ENCODE peak calls at places on chromosomes 16 and 17, in four cellular contexts. One of them, this sample, is unnamed.
A peak's percentile ranks its signal among the peaks of the same experiment; 100 is the strongest.

GRCh38 chr16:86370036-86370435 is 140.3 kb upstream of the FOXF1 start:
- DNase-seq in naive thymus-derived CD4-positive, alpha-beta T cell: no peak
- DNase-seq in aorta: no peak
- DNase-seq in hepatocyte: no peak
- DNase-seq in this sample: no peak

GRCh38 chr16:50303605-50304466 is 37.5 kb downstream of the ADCY7 start:
- DNase-seq in aorta: peak; percentile 46
- DNase-seq in hepatocyte: no peak
- DNase-seq in naive thymus-derived CD4-positive, alpha-beta T cell: no peak
- DNase-seq in this sample: no peak

GRCh38 chr16:82671743-82672142 is 45.0 kb downstream of the CDH13 start:
- DNase-seq in aorta: no peak
- DNase-seq in naive thymus-derived CD4-positive, alpha-beta T cell: no peak
- DNase-seq in hepatocyte: no peak
- DNase-seq in this sample: no peak

GRCh38 chr16:1895949-1896675 is 22.1 kb downstream of the HS3ST6 start:
- DNase-seq in hepatocyte: no peak
- DNase-seq in aorta: no peak
- DNase-seq in naive thymus-derived CD4-positive, alpha-beta T cell: no peak
- DNase-seq in this sample: no peak

GRCh38 chr17:68053237-68054030 is 17.9 kb downstream of the KPNA2 start:
- DNase-seq in hepatocyte: no peak
- DNase-seq in aorta: peak; percentile 51
- DNase-seq in naive thymus-derived CD4-positive, alpha-beta T cell: no peak
- DNase-seq in this sample: peak; percentile 27

GRCh38 chr17:13266596-13266995 is 248.8 kb upstream of the ELAC2 start:
- DNase-seq in hepatocyte: no peak
- DNase-seq in naive thymus-derived CD4-positive, alpha-beta T cell: no peak
- DNase-seq in aorta: no peak
- DNase-seq in this sample: no peak

GRCh38 chr17:56674401-56674925 is 81.0 kb downstream of the NOG start:
- DNase-seq in hepatocyte: no peak
- DNase-seq in aorta: no peak
- DNase-seq in naive thymus-derived CD4-positive, alpha-beta T cell: no peak
- DNase-seq in this sample: no peak

GRCh38 chr16:49095539-49095938 is 186.1 kb downstream of the CBLN1 start:
- DNase-seq in naive thymus-derived CD4-positive, alpha-beta T cell: no peak
- DNase-seq in hepatocyte: no peak
- DNase-seq in aorta: no peak
- DNase-seq in this sample: no peak

GRCh38 chr17:81648013-81648706 is 8.2 kb downstream of the PDE6G start:
- DNase-seq in naive thymus-derived CD4-positive, alpha-beta T cell: no peak
- DNase-seq in aorta: no peak
- DNase-seq in hepatocyte: no peak
- DNase-seq in this sample: no peak

GRCh38 chr16:482468-483185 is 44.9 kb upstream of the CAPN15 start:
- DNase-seq in naive thymus-derived CD4-positive, alpha-beta T cell: no peak
- DNase-seq in hepatocyte: no peak
- DNase-seq in aorta: no peak
- DNase-seq in this sample: no peak

GRCh38 chr16:65312071-65312470 is 190.2 kb upstream of the CDH11 start:
- DNase-seq in aorta: no peak
- DNase-seq in hepatocyte: no peak
- DNase-seq in naive thymus-derived CD4-positive, alpha-beta T cell: no peak
- DNase-seq in this sample: no peak

GRCh38 chr16:54932737-54933254 is 2.1 kb downstream of the IRX5 start:
- DNase-seq in aorta: no peak
- DNase-seq in hepatocyte: no peak
- DNase-seq in naive thymus-derived CD4-positive, alpha-beta T cell: no peak
- DNase-seq in this sample: no peak

GRCh38 chr17:59647288-59647687 is 27.6 kb downstream of the CLTC start:
- DNase-seq in hepatocyte: no peak
- DNase-seq in aorta: no peak
- DNase-seq in naive thymus-derived CD4-positive, alpha-beta T cell: no peak
- DNase-seq in this sample: no peak

GRCh38 chr16:68197250-68197649 is 38.7 kb downstream of the ESRP2 start:
- DNase-seq in naive thymus-derived CD4-positive, alpha-beta T cell: no peak
- DNase-seq in hepatocyte: no peak
- DNase-seq in aorta: no peak
- DNase-seq in this sample: no peak

GRCh38 chr16:88988980-88989791 is 12.2 kb upstream of the CBFA2T3 start:
- DNase-seq in aorta: no peak
- DNase-seq in naive thymus-derived CD4-positive, alpha-beta T cell: no peak
- DNase-seq in hepatocyte: no peak
- DNase-seq in this sample: no peak

GRCh38 chr17:48439875-48440505 is 10.0 kb upstream of the SKAP1 start:
- DNase-seq in hepatocyte: no peak
- DNase-seq in naive thymus-derived CD4-positive, alpha-beta T cell: peak; percentile 63
- DNase-seq in aorta: no peak
- DNase-seq in this sample: no peak

GRCh38 chr16:83878838-83879237 is 20.1 kb upstream of the MLYCD start:
- DNase-seq in naive thymus-derived CD4-positive, alpha-beta T cell: no peak
- DNase-seq in aorta: no peak
- DNase-seq in hepatocyte: peak; percentile 61
- DNase-seq in this sample: no peak

GRCh38 chr17:57853695-57854094 is 3.9 kb upstream of the MRPS23 start:
- DNase-seq in aorta: no peak
- DNase-seq in naive thymus-derived CD4-positive, alpha-beta T cell: no peak
- DNase-seq in hepatocyte: no peak
- DNase-seq in this sample: no peak

GRCh38 chr16:12057276-12057675 is 80.7 kb downstream of the SNX29 start:
- DNase-seq in hepatocyte: peak; percentile 37
- DNase-seq in naive thymus-derived CD4-positive, alpha-beta T cell: no peak
- DNase-seq in aorta: no peak
- DNase-seq in this sample: no peak

GRCh38 chr16:31480851-31481250 is 2.1 kb upstream of the SLC5A2 start:
- DNase-seq in aorta: peak; percentile 67
- DNase-seq in naive thymus-derived CD4-positive, alpha-beta T cell: no peak
- DNase-seq in hepatocyte: no peak
- DNase-seq in this sample: peak; percentile 71

GRCh38 chr16:68093816-68094613 is 8.8 kb downstream of the NFATC3 start:
- DNase-seq in aorta: no peak
- DNase-seq in hepatocyte: no peak
- DNase-seq in naive thymus-derived CD4-positive, alpha-beta T cell: peak; percentile 38
- DNase-seq in this sample: no peak

GRCh38 chr17:28712037-28712704 is 483 bp upstream of the PROCA1 start:
- DNase-seq in hepatocyte: peak; percentile 57
- DNase-seq in aorta: peak; percentile 78
- DNase-seq in naive thymus-derived CD4-positive, alpha-beta T cell: peak; percentile 46
- DNase-seq in this sample: peak; percentile 56

GRCh38 chr17:34527908-34528470 is 51.4 kb upstream of the TMEM132E start:
- DNase-seq in aorta: no peak
- DNase-seq in naive thymus-derived CD4-positive, alpha-beta T cell: no peak
- DNase-seq in hepatocyte: no peak
- DNase-seq in this sample: no peak

GRCh38 chr16:10552998-10553491 is 27.4 kb downstream of the EMP2 start:
- DNase-seq in aorta: peak; percentile 79
- DNase-seq in hepatocyte: no peak
- DNase-seq in naive thymus-derived CD4-positive, alpha-beta T cell: peak; percentile 42
- DNase-seq in this sample: peak; percentile 34

GRCh38 chr16:72552675-72553074 is 380.7 kb upstream of the PMFBP1 start:
- DNase-seq in aorta: no peak
- DNase-seq in hepatocyte: no peak
- DNase-seq in naive thymus-derived CD4-positive, alpha-beta T cell: no peak
- DNase-seq in this sample: no peak

GRCh38 chr16:3023415-3023668 is 400 bp downstream of the HCFC1R1 start:
- DNase-seq in naive thymus-derived CD4-positive, alpha-beta T cell: peak; percentile 22
- DNase-seq in hepatocyte: peak; percentile 76
- DNase-seq in aorta: peak; percentile 82
- DNase-seq in this sample: no peak

GRCh38 chr17:83083368-83084201 is 4.2 kb downstream of the METRNL start:
- DNase-seq in hepatocyte: peak; percentile 86
- DNase-seq in naive thymus-derived CD4-positive, alpha-beta T cell: no peak
- DNase-seq in aorta: peak; percentile 78
- DNase-seq in this sample: peak; percentile 58

GRCh38 chr16:14509675-14510132 is 120.4 kb downstream of the PARN start:
- DNase-seq in aorta: no peak
- DNase-seq in naive thymus-derived CD4-positive, alpha-beta T cell: no peak
- DNase-seq in hepatocyte: no peak
- DNase-seq in this sample: no peak

GRCh38 chr17:10177131-10177920 is 21.1 kb downstream of the GAS7 start:
- DNase-seq in naive thymus-derived CD4-positive, alpha-beta T cell: no peak
- DNase-seq in aorta: no peak
- DNase-seq in hepatocyte: no peak
- DNase-seq in this sample: no peak

GRCh38 chr17:67994827-67995567 is 1.3 kb downstream of the C17orf58 start:
- DNase-seq in aorta: no peak
- DNase-seq in naive thymus-derived CD4-positive, alpha-beta T cell: no peak
- DNase-seq in hepatocyte: peak; percentile 24
- DNase-seq in this sample: peak; percentile 36

GRCh38 chr16:86523166-86523740 is 12.9 kb downstream of the FOXF1 start:
- DNase-seq in naive thymus-derived CD4-positive, alpha-beta T cell: no peak
- DNase-seq in aorta: no peak
- DNase-seq in hepatocyte: no peak
- DNase-seq in this sample: no peak

DNA sequence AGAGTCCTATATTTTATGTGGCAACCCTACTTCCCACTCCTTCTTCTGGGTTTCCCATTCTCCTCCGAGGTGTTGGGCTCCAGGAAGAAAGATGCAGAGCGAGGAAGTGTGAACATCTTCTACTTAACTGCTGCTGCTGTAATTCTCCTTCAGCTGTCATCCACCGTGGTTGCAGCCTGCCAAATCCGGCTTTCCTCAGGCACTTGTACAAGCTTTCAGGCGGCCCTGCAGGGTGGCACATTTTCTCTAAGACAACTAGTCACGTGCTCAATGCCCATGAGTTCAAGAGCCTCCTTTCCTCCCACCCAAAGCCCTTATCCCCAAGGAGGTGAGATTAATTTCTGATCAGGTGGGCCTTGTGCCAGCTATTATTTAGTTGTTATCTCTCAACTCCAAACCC is 67.8 kb upstream of the RBBP6 start:
- DNase-seq in naive thymus-derived CD4-positive, alpha-beta T cell: no peak
- DNase-seq in hepatocyte: no peak
- DNase-seq in aorta: no peak
- DNase-seq in this sample: no peak
- H3K4me1 ChIP-seq in naive thymus-derived CD4-positive, alpha-beta T cell: no peaks in the 10 kb centered on the region
- H3K4me1 ChIP-seq in hepatocyte: no peaks in the 10 kb centered on the region
- H3K4me1 ChIP-seq in aorta: no peaks in the 10 kb centered on the region
- H3K4me1 ChIP-seq in this sample: no peaks in the 10 kb centered on the region

GRCh38 chr17:61467416-61468262 is 15.4 kb downstream of the TBX4 start:
- DNase-seq in hepatocyte: no peak
- DNase-seq in naive thymus-derived CD4-positive, alpha-beta T cell: no peak
- DNase-seq in aorta: peak; percentile 71
- DNase-seq in this sample: peak; percentile 62
- H3K27ac ChIP-seq in hepatocyte: peak overlapping the region; percentile 29
- H3K27ac ChIP-seq in naive thymus-derived CD4-positive, alpha-beta T cell: no peak overlapping the region
- H3K27ac ChIP-seq in aorta: no peak overlapping the region
- H3K27ac ChIP-seq in this sample: no peak overlapping the region

GRCh38 chr17:75084039-75084660 is 3.6 kb upstream of the SLC16A5 start:
- DNase-seq in aorta: no peak
- DNase-seq in hepatocyte: peak; percentile 67
- DNase-seq in naive thymus-derived CD4-positive, alpha-beta T cell: peak; percentile 74
- DNase-seq in this sample: no peak
- H3K4me1 ChIP-seq in aorta: no peaks in the 10 kb centered on the region
- H3K4me1 ChIP-seq in hepatocyte: peaks cover 29% of the 10 kb centered on the region
- H3K4me1 ChIP-seq in naive thymus-derived CD4-positive, alpha-beta T cell: peaks cover 25% of the 10 kb centered on the region
- H3K4me1 ChIP-seq in this sample: peaks cover 12% of the 10 kb centered on the region

GRCh38 chr17:2571523-2572303 is 21.7 kb upstream of the PAFAH1B1 start:
- DNase-seq in hepatocyte: no peak
- DNase-seq in naive thymus-derived CD4-positive, alpha-beta T cell: no peak
- DNase-seq in aorta: no peak
- DNase-seq in this sample: no peak
- H3K27ac ChIP-seq in hepatocyte: peak overlapping the region; percentile 46
- H3K27ac ChIP-seq in naive thymus-derived CD4-positive, alpha-beta T cell: no peak overlapping the region
- H3K27ac ChIP-seq in aorta: no peak overlapping the region
- H3K27ac ChIP-seq in this sample: no peak overlapping the region

DNA sequence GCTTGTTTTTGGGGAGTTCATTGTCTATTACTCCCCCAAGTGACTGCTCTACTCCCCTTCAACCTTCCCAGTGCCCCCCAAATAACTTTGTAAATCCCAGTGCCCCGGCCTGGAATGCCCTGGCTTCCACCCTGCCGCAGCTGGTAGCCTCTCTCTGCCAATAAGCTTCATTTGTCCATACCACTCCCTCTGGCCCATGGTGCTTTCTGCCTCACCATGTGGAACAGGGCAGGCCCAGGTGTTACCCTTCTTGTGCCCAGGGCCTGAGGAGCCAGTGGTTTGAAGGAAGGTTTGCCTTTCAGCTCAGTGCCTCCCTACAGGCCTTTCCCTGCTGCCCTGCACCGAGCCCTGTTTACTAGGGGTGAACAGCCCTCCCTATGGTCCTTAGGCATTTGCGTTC is 134.2 kb downstream of the AATF start:
- DNase-seq in aorta: no peak
- DNase-seq in naive thymus-derived CD4-positive, alpha-beta T cell: no peak
- DNase-seq in hepatocyte: no peak
- DNase-seq in this sample: no peak
- H3K4me1 ChIP-seq in aorta: no peaks in the 10 kb centered on the region
- H3K4me1 ChIP-seq in naive thymus-derived CD4-positive, alpha-beta T cell: no peaks in the 10 kb centered on the region
- H3K4me1 ChIP-seq in hepatocyte: peaks cover 15% of the 10 kb centered on the region
- H3K4me1 ChIP-seq in this sample: no peaks in the 10 kb centered on the region

GRCh38 chr17:27576429-27577123 is 54.4 kb upstream of the LGALS9 start:
- DNase-seq in aorta: no peak
- DNase-seq in naive thymus-derived CD4-positive, alpha-beta T cell: no peak
- DNase-seq in hepatocyte: no peak
- DNase-seq in this sample: no peak

GRCh38 chr17:27578718-27579085 is 52.3 kb upstream of the LGALS9 start:
- DNase-seq in naive thymus-derived CD4-positive, alpha-beta T cell: no peak
- DNase-seq in aorta: no peak
- DNase-seq in hepatocyte: peak; percentile 66
- DNase-seq in this sample: no peak

GRCh38 chr17:27579304-27579703 is 51.7 kb upstream of the LGALS9 start:
- DNase-seq in aorta: no peak
- DNase-seq in hepatocyte: no peak
- DNase-seq in naive thymus-derived CD4-positive, alpha-beta T cell: no peak
- DNase-seq in this sample: no peak

GRCh38 chr17:27577124-27577761 is 53.7 kb upstream of the LGALS9 start:
- DNase-seq in naive thymus-derived CD4-positive, alpha-beta T cell: no peak
- DNase-seq in hepatocyte: peak; percentile 68
- DNase-seq in aorta: no peak
- DNase-seq in this sample: no peak

DNA sequence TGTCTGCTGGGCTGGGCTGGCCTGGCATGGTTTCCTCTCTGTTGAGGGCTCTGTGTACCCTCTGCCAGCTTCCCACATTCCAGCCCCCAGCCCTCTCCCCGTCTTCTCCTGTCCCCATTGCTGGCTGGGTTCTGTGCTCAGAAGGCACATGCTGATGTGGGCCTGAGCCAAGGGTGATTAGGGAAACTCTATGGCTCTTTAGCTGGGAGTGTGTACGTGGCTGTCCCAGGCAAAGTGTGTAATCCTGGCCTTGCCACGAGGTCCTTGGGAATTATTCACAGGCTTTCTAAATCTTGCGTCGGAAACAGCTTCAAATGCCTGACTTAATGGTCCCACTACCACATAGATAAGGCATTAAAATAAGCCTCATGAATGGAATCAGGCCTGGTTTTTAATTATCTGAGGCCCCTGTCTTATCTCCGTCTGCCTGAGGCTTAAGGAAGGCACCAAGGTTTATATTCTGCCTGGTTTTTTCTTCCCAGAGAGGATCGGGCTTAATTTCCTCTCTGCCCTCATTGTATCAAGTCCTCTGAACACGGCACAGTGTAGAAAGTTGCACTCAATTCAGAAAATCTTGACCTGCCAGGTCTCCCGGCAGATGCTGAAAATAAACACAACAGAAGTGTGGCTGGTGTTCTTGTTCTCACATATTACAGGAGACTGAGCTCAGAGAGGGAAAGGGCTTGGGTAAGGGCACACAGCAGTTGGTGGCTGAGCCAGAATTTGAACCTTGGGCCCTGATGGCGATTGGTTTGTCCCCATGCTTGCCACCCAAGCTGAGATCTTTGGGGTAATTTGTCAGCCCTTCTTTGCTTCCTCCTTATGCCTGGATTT is 52.9 kb upstream of the LGALS9 start:
- DNase-seq in aorta: no peak
- DNase-seq in hepatocyte: peak; percentile 75
- DNase-seq in naive thymus-derived CD4-positive, alpha-beta T cell: no peak
- DNase-seq in this sample: no peak
- H3K27ac ChIP-seq in aorta: peak overlapping the region; percentile 11
- H3K27ac ChIP-seq in hepatocyte: peak overlapping the region; percentile 98
- H3K27ac ChIP-seq in naive thymus-derived CD4-positive, alpha-beta T cell: no peak overlapping the region
- H3K27ac ChIP-seq in this sample: no peak overlapping the region

This sample was measured in colonic mucosa.